ENCODE peak calls at places on chromosome 2, in nine cellular contexts. M is HepG2, G is GM23338, X is prostate gland, D is suprapubic skin, R is HCT116, K is endothelial cell of umbilical vein, V is sigmoid colon, A is SK-N-SH. H is an unnamed sample.

GRCh38 chr2:42823744-42824453 is 31.5 kb upstream of the HAAO start:
- DNase-seq in M (no peak), G (no peak), X (no peak), D (no peak), R (no peak), K (no peak), V (no peak), A (no peak), H (no peak)

GRCh38 chr2:120519469-120519868 is 173.5 kb downstream of the INHBB start:
- DNase-seq in M (no peak), G (no peak), X (no peak), D (no peak), R (no peak), K (no peak), V (no peak), A (no peak), H (no peak)

GRCh38 chr2:53450885-53451284 is 316.7 kb upstream of the CHAC2 start:
- DNase-seq in M (no peak), G (no peak), X (no peak), D (no peak), R (no peak), K (no peak), V (no peak), A (no peak), H (no peak)

GRCh38 chr2:239926587-239927234 is 98.4 kb downstream of the NDUFA10 start:
- DNase-seq in M (no peak), G (no peak), X (no peak), D (peak; percentile 29), R (no peak), K (no peak), V (no peak), A (no peak), H (no peak)

GRCh38 chr2:188042412-188042811 is 249.3 kb upstream of the GULP1 start:
- DNase-seq in M (no peak), G (no peak), X (no peak), D (no peak), R (no peak), K (peak; percentile 30), V (no peak), A (no peak), H (no peak)

GRCh38 chr2:120938132-120938771 is 202.6 kb downstream of the GLI2 start:
- DNase-seq in M (peak; percentile 39), G (no peak), X (no peak), D (no peak), R (no peak), K (no peak), V (no peak), A (peak; percentile 89), H (no peak)

GRCh38 chr2:143452817-143453462 is 323.7 kb downstream of the ARHGAP15 start:
- DNase-seq in M (no peak), G (no peak), X (no peak), D (no peak), R (no peak), K (no peak), V (no peak), A (no peak), H (no peak)

GRCh38 chr2:228827056-228827455 is 444.0 kb downstream of the PID1 start:
- DNase-seq in M (no peak), G (no peak), X (no peak), D (no peak), R (no peak), K (no peak), V (no peak), A (peak; percentile 33), H (no peak)

GRCh38 chr2:105872142-105872728 is 127.5 kb downstream of the NCK2 start:
- DNase-seq in M (no peak), G (no peak), X (no peak), D (no peak), R (no peak), K (no peak), V (no peak), A (no peak), H (no peak)

GRCh38 chr2:219368690-219369108 is 19.0 kb downstream of the DNPEP start:
- DNase-seq in M (no peak), G (no peak), X (peak; percentile 37), D (no peak), R (no peak), K (peak; percentile 82), V (no peak), A (no peak), H (no peak)

GRCh38 chr2:215149894-215150293 is 11.5 kb upstream of the ABCA12 start:
- DNase-seq in M (no peak), G (no peak), X (no peak), D (no peak), R (no peak), K (no peak), V (no peak), A (no peak), H (no peak)

GRCh38 chr2:14930441-14930840 is 297.9 kb downstream of the LRATD1 start:
- DNase-seq in M (no peak), G (no peak), X (no peak), D (no peak), R (no peak), K (no peak), V (no peak), A (no peak), H (no peak)

GRCh38 chr2:181779288-181779871 is 99.1 kb upstream of the NEUROD1 start:
- DNase-seq in M (no peak), G (no peak), X (no peak), D (no peak), R (no peak), K (peak; percentile 91), V (no peak), A (no peak), H (no peak)

GRCh38 chr2:160411167-160411566 is 82.4 kb downstream of the RBMS1 start:
- DNase-seq in M (no peak), G (no peak), X (no peak), D (no peak), R (no peak), K (peak; percentile 71), V (no peak), A (no peak), H (peak; percentile 26)

GRCh38 chr2:152376385-152376784 is 41.4 kb downstream of the FMNL2 start:
- DNase-seq in M (no peak), G (no peak), X (no peak), D (no peak), R (no peak), K (no peak), V (no peak), A (no peak), H (no peak)

GRCh38 chr2:101692766-101693165 is 4.7 kb upstream of the MAP4K4 start:
- DNase-seq in M (no peak), G (no peak), X (no peak), D (no peak), R (no peak), K (no peak), V (no peak), A (no peak), H (no peak)

GRCh38 chr2:167386694-167387093 is 498.4 kb downstream of the XIRP2 start:
- DNase-seq in M (no peak), G (peak; percentile 20), X (no peak), D (no peak), R (no peak), K (no peak), V (no peak), A (no peak), H (no peak)
- TF ChIP-seq POLR2AphosphoS5 in M (no peak), G (peak; percentile 52), X (no peak), D (no peak), R (no peak), K (no peak), V (no peak), A (no peak), H (no peak)

DNA sequence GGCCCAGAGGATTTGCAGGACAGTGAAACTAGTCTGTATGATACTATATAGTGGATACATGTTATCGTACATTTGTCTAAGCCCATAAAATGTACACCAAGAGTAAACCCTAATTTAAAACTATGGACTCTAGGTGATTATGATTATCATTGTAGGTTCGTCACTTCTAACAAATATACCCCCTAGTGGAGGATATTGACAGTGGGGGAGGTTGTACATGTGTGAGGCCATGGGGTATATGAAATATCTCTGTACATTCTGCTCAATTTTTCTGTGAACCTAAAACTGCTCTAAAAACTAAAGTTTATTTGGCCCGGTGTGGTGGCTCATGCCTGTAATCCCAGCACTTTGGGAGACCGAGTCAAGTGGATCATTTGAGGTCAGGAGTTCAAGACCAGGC is 81.2 kb upstream of the CAB39 start:
- DNase-seq in M (no peak), G (no peak), X (no peak), D (no peak), R (no peak), K (no peak), V (no peak), A (no peak), H (no peak)
- TF ChIP-seq CTCF in M (no peak), G (no peak), X (no peak), D (no peak), R (peak; percentile 25), K (no peak), V (no peak), A (no peak), H (no peak)

DNA sequence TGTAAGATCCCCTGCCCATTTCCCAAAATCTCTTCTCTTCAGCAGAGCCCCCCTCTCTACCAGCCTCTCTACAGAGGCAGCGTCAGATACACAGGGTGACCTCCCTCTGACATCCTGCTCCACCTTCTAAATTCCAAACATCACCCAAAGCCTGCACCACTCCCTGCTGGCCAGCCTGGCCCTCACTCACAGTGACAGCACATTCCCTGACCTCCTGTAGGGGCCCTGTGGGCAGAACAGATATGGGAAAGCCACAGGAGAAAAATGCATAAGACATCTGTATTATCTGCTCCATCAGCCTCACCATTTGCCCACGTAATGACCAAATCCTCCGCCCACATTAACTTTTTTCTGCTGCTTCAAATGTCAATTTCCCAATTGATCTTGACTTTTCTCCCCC is 40.6 kb downstream of the TRABD2A start:
- DNase-seq in M (no peak), G (peak; percentile 21), X (no peak), D (no peak), R (no peak), K (no peak), V (no peak), A (no peak), H (no peak)
- H3K4me3 ChIP-seq in M (no peak overlapping the region), G (no peak overlapping the region), X (no peak overlapping the region), D (no peak overlapping the region), R (no peak overlapping the region), K (no peak overlapping the region), V (no peak overlapping the region), A (no peak overlapping the region), H (no peak overlapping the region)

GRCh38 chr2:205883965-205884364 is 201.7 kb downstream of the NRP2 start:
- DNase-seq in M (no peak), G (no peak), X (no peak), D (no peak), R (no peak), K (no peak), V (no peak), A (no peak), H (no peak)

GRCh38 chr2:205883026-205883425 is 200.7 kb downstream of the NRP2 start:
- DNase-seq in M (no peak), G (peak; percentile 60), X (no peak), D (no peak), R (no peak), K (no peak), V (no peak), A (no peak), H (no peak)

GRCh38 chr2:205887637-205888036 is 198.3 kb downstream of the INO80D start:
- DNase-seq in M (no peak), G (no peak), X (no peak), D (no peak), R (no peak), K (no peak), V (no peak), A (no peak), H (no peak)

GRCh38 chr2:205889073-205889472 is 196.9 kb downstream of the INO80D start:
- DNase-seq in M (no peak), G (no peak), X (no peak), D (no peak), R (no peak), K (peak; percentile 54), V (no peak), A (no peak), H (no peak)

GRCh38 chr2:205885492-205886099 is 200.4 kb downstream of the INO80D start:
- DNase-seq in M (peak; percentile 65), G (peak; percentile 97), X (peak; percentile 78), D (peak; percentile 85), R (peak; percentile 68), K (peak; percentile 76), V (peak; percentile 95), A (peak; percentile 50), H (peak; percentile 74)
- TF ChIP-seq POLR2AphosphoS5 in M (no peak), G (no peak), X (peak; percentile 60), D (peak; percentile 29), R (peak; percentile 19), K (no peak), V (peak; percentile 58), A (no peak), H (no peak)

H was measured in HL-60.